ENCODE peak calls at places on chromosomes 11 and 22, in five cellular contexts. Q, I, Z, J and F are unnamed samples.

GRCh38 chr11:85661972-85662664 is 2.8 kb downstream of the CREBZF start:
- DNase-seq in Q (no peak), I (no peak), Z (no peak), J (no peak), F (no peak)

GRCh38 chr11:12587333-12587997 is 86.8 kb upstream of the TEAD1 start:
- DNase-seq in Q (no peak), I (no peak), Z (no peak), J (no peak), F (no peak)

GRCh38 chr11:30487200-30487898 is 98.8 kb downstream of the MPPED2 start:
- DNase-seq in Q (no peak), I (peak), Z (no peak), J (no peak), F (no peak)

GRCh38 chr11:107468596-107468995 is 11.0 kb upstream of the CWF19L2 start:
- DNase-seq in Q (no peak), I (no peak), Z (no peak), J (no peak), F (no peak)

GRCh38 chr11:43546561-43547410 is 133.8 kb upstream of the HSD17B12 start:
- DNase-seq in Q (no peak), I (no peak), Z (no peak), J (no peak), F (no peak)

GRCh38 chr11:128709402-128709801 is 15.5 kb downstream of the FLI1 start:
- DNase-seq in Q (no peak), I (no peak), Z (no peak), J (no peak), F (no peak)

GRCh38 chr11:78253797-78254196 is 65.1 kb downstream of the USP35 start:
- DNase-seq in Q (no peak), I (no peak), Z (no peak), J (no peak), F (no peak)

GRCh38 chr11:108241370-108242037 is 18.6 kb downstream of the ATM start:
- DNase-seq in Q (no peak), I (no peak), Z (no peak), J (no peak), F (no peak)

GRCh38 chr11:9802291-9802861 is 138.5 kb downstream of the SWAP70 start:
- DNase-seq in Q (no peak), I (no peak), Z (no peak), J (no peak), F (no peak)

GRCh38 chr11:35390737-35391682 is 28.3 kb downstream of the SLC1A2 start:
- DNase-seq in Q (no peak), I (no peak), Z (no peak), J (peak), F (no peak)

GRCh38 chr11:10900686-10901415 is 43.0 kb upstream of the ZBED5 start:
- DNase-seq in Q (no peak), I (no peak), Z (no peak), J (no peak), F (no peak)

GRCh38 chr11:127859941-127860354 is 727.4 kb downstream of the ETS1 start:
- DNase-seq in Q (no peak), I (no peak), Z (no peak), J (no peak), F (no peak)

GRCh38 chr22:39130892-39131855 is 21.3 kb downstream of the CBX7 start:
- DNase-seq in Q (no peak), I (peak), Z (no peak), J (no peak), F (no peak)

GRCh38 chr22:19604711-19605268 is 80.6 kb upstream of the CLDN5 start:
- DNase-seq in Q (no peak), I (no peak), Z (no peak), J (no peak), F (no peak)

GRCh38 chr11:1570001-1570453 is 2.0 kb downstream of the DUSP8 start:
- DNase-seq in Q (no peak), I (peak), Z (no peak), J (no peak), F (no peak)

GRCh38 chr22:41925783-41926460 is 684 bp downstream of the TNFRSF13C start:
- DNase-seq in Q (peak), I (no peak), Z (peak), J (peak), F (peak)

GRCh38 chr11:120248551-120249278 is 8.8 kb downstream of the POU2F3 start:
- DNase-seq in Q (no peak), I (no peak), Z (no peak), J (no peak), F (no peak)

GRCh38 chr22:49136041-49136815 is 691.4 kb downstream of the BRD1 start:
- DNase-seq in Q (no peak), I (peak), Z (no peak), J (no peak), F (no peak)

GRCh38 chr11:20894296-20894695 is 224.9 kb downstream of the NELL1 start:
- DNase-seq in Q (no peak), I (no peak), Z (no peak), J (no peak), F (no peak)

GRCh38 chr11:484616-485015 is 22.4 kb downstream of the RNH1 start:
- DNase-seq in Q (no peak), I (no peak), Z (no peak), J (no peak), F (no peak)

GRCh38 chr11:61007383-61007970 is 36.0 kb downstream of the CD6 start:
- DNase-seq in Q (no peak), I (no peak), Z (no peak), J (no peak), F (no peak)

GRCh38 chr11:44351898-44352498 is 42.1 kb upstream of the ALX4 start:
- DNase-seq in Q (no peak), I (no peak), Z (no peak), J (no peak), F (no peak)

GRCh38 chr11:61551630-61552029 is 29.2 kb downstream of the SYT7 start:
- DNase-seq in Q (no peak), I (no peak), Z (no peak), J (no peak), F (no peak)

GRCh38 chr11:62603072-62603408 is 1.4 kb upstream of the MTA2 start:
- DNase-seq in Q (no peak), I (no peak), Z (no peak), J (no peak), F (no peak)